ENCODE peak calls at places on chromosome 11, in eight cellular contexts. E is iPS DF 6.9; O is PC-9; S is left ventricle myocardium inferior; P is neuronal stem cell; T is right lobe of liver; D is suprapubic skin; Z is effector memory CD4-positive, alpha-beta T cell. W is an unnamed sample. For H3K4me1, the result is how much of the 10 kb centered on the place peaks cover.

GRCh38 chr11:123977731-123978347 is at the start of gene OR10S1:
- DNase-seq in E (no peak), O (no peak), S (no peak), P (no peak), T (no peak), D (no peak), Z (no peak), W (no peak)

GRCh38 chr11:126661051-126661450 is 305.6 kb downstream of the ST3GAL4 start:
- DNase-seq in E (no peak), O (no peak), S (no peak), P (no peak), T (no peak), D (no peak), Z (no peak), W (no peak)

GRCh38 chr11:9399466-9399865 is 15.0 kb downstream of the IPO7 start:
- DNase-seq in E (no peak), O (no peak), S (no peak), P (no peak), T (no peak), D (no peak), Z (no peak), W (no peak)

GRCh38 chr11:62487698-62488551 is 58.7 kb downstream of the AHNAK start:
- DNase-seq in E (no peak), O (no peak), S (no peak), P (no peak), T (no peak), D (no peak), Z (no peak), W (no peak)

GRCh38 chr11:88282789-88283188 is 54.7 kb downstream of the CTSC start:
- DNase-seq in E (no peak), O (no peak), S (no peak), P (no peak), T (no peak), D (no peak), Z (no peak), W (no peak)

GRCh38 chr11:91265946-91266345 is 958.7 kb upstream of the FAT3 start:
- DNase-seq in E (no peak), O (no peak), S (no peak), P (no peak), T (no peak), D (no peak), Z (no peak), W (no peak)

GRCh38 chr11:92920295-92920694 is 49.2 kb upstream of the MTNR1B start:
- DNase-seq in E (no peak), O (no peak), S (no peak), P (no peak), T (no peak), D (no peak), Z (no peak), W (no peak)

GRCh38 chr11:106399624-106400023 is 322.2 kb downstream of the AASDHPPT start:
- DNase-seq in E (no peak), O (no peak), S (no peak), P (no peak), T (no peak), D (no peak), Z (no peak), W (no peak)

GRCh38 chr11:8032576-8033311 is 45.6 kb downstream of the EIF3F start:
- DNase-seq in E (no peak), O (no peak), S (no peak), P (no peak), T (no peak), D (no peak), Z (no peak), W (no peak)

GRCh38 chr11:126256216-126256615 is 12.5 kb downstream of the SRPRA start:
- DNase-seq in E (no peak), O (peak), S (no peak), P (no peak), T (no peak), D (no peak), Z (no peak), W (no peak)

GRCh38 chr11:22338465-22338810 is 257 bp downstream of the SLC17A6 start:
- DNase-seq in E (no peak), O (no peak), S (no peak), P (no peak), T (no peak), D (no peak), Z (no peak), W (no peak)

GRCh38 chr11:28463826-28464225 is 355.6 kb downstream of the METTL15 start:
- DNase-seq in E (no peak), O (no peak), S (no peak), P (no peak), T (no peak), D (no peak), Z (no peak), W (no peak)

GRCh38 chr11:12611352-12611751 is 62.9 kb upstream of the TEAD1 start:
- DNase-seq in E (no peak), O (no peak), S (no peak), P (no peak), T (no peak), D (no peak), Z (no peak), W (no peak)

GRCh38 chr11:76140912-76141574 is 65.3 kb downstream of the WNT11 start:
- DNase-seq in E (no peak), O (no peak), S (peak), P (no peak), T (no peak), D (no peak), Z (no peak), W (no peak)

GRCh38 chr11:127106142-127106541 is 105.6 kb upstream of the KIRREL3 start:
- DNase-seq in E (no peak), O (no peak), S (no peak), P (peak), T (peak), D (no peak), Z (no peak), W (no peak)

GRCh38 chr11:12863605-12864121 is 145.5 kb upstream of the RASSF10 start:
- DNase-seq in E (no peak), O (no peak), S (no peak), P (no peak), T (no peak), D (no peak), Z (no peak), W (no peak)

GRCh38 chr11:120563698-120564572 is 52.4 kb downstream of the GRIK4 start:
- DNase-seq in E (no peak), O (no peak), S (peak), P (peak), T (no peak), D (no peak), Z (no peak), W (no peak)

GRCh38 chr11:10032991-10033390 is 261.0 kb downstream of the SBF2 start:
- DNase-seq in E (no peak), O (no peak), S (no peak), P (no peak), T (no peak), D (no peak), Z (no peak), W (no peak)

GRCh38 chr11:38756537-38756936 is 2158.5 kb upstream of the RAG2 start:
- DNase-seq in E (no peak), O (no peak), S (no peak), P (no peak), T (no peak), D (no peak), Z (no peak), W (no peak)

GRCh38 chr11:87295237-87295636 is 257.5 kb downstream of the TMEM135 start:
- DNase-seq in E (no peak), O (no peak), S (no peak), P (no peak), T (no peak), D (no peak), Z (no peak), W (no peak)

GRCh38 chr11:134821422-134821821 is 409.4 kb upstream of the B3GAT1 start:
- DNase-seq in E (no peak), O (peak), S (no peak), P (no peak), T (no peak), D (no peak), Z (no peak), W (no peak)
- H3K27ac ChIP-seq in E (no peak), O (no peak), S (no peak), P (no peak), T (no peak), D (no peak), Z (no peak), W (no peak)

GRCh38 chr11:68950268-68950667 is 30.5 kb downstream of the MRGPRD start:
- DNase-seq in E (no peak), O (peak), S (no peak), P (peak), T (no peak), D (no peak), Z (no peak), W (no peak)
- H3K4me3 ChIP-seq in E (no peak), O (no peak), S (no peak), P (peak), T (no peak), D (no peak), Z (no peak), W (no peak)

DNA sequence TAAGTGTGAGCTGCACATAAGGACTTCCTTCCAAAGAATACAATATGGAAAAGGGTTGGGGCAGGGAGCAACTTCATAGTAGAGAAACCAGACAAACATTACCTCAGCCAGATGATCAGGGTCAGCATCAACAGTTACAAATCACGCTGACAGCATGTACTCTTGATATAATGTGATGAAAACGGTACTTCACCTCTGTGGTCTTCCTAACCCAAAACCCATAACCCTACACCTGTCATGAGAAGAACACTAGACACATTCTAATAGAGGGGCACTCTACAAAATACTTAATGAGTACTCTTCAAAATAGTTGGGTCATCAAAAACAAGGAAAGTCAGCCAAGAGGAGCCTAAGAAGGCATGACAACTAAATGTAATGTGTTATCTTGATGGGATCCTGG is 43.9 kb downstream of the RRAS2 start:
- DNase-seq in E (no peak), O (no peak), S (no peak), P (no peak), T (no peak), D (no peak), Z (no peak), W (no peak)
- H3K4me1 ChIP-seq in E (under half), O (under half), S (under half), P (under half), T (under half), D (under half), Z (under half), W (under half)

DNA sequence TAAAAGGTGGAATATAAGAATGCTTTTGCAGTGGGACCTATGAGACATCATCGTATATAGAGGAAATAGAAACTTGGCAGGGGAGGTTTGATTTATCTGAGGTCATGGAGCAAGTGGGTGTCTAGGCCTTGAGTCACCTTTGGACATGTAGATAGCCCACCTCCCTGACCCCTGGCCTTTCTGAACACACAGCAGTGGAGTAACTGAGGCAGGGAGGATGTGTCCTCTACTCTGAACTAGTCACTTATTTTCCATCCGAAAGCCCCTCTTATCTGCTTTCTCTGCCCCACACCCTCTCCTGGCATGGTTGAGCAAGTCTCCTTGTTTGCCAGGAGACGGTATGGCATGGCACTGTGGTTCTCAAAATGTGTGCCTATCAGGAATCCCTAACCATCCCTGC is 7.9 kb downstream of the CD82 start:
- DNase-seq in E (no peak), O (no peak), S (no peak), P (no peak), T (no peak), D (no peak), Z (no peak), W (no peak)
- H3K27ac ChIP-seq in E (no peak), O (peak), S (no peak), P (no peak), T (no peak), D (peak), Z (peak), W (peak)

DNA sequence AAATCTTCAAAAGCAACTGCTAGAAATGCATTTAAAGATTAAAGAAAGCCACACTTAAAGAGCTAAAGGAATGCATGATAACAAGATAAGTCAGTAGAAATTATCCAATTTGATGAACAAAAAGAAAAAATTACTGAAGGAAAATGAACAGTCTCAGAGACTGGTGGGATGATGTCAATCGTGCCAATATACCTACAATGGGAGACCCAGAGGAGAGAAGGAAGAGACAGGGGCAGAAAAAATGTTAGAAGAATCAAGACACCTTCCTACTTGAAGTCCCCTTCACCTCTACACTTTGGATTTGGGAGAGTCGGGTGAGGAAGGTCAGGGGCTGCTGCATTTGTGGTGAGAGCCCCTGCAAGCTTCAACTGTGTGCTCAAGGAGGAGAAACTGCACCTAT is 216.3 kb downstream of the BUD13 start:
- DNase-seq in E (no peak), O (no peak), S (no peak), P (no peak), T (no peak), D (no peak), Z (no peak), W (no peak)
- H3K4me3 ChIP-seq in E (no peak), O (no peak), S (no peak), P (no peak), T (no peak), D (no peak), Z (no peak), W (no peak)

GRCh38 chr11:128701936-128702335 is 8.1 kb downstream of the FLI1 start:
- DNase-seq in E (no peak), O (no peak), S (no peak), P (no peak), T (no peak), D (no peak), Z (no peak), W (no peak)
- H3K4me1 ChIP-seq in E (under half), O (under half), S (half or more), P (under half), T (under half), D (under half), Z (half or more), W (half or more)

DNA sequence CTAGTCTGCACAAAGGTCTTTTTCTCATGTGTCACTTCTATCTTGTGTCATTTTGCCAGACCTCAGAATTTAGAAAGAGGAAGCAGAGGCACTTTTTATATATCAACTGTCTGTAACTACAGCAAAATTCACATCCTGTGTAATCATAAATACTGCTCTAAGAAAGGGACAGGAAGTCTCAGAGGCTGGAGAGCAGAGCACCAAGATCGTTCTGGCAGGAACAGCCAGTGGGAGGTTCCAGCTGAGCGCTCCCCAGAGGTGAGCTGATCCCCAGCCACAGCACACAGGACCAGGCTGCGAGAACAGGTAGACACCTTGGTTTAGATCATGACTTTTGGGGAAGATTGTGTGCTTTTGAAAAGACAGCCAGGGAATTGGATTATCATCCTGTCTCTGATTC is at the start of gene MS4A7:
- DNase-seq in E (no peak), O (no peak), S (peak), P (no peak), T (peak), D (no peak), Z (no peak), W (no peak)
- H3K27ac ChIP-seq in E (no peak), O (no peak), S (peak), P (no peak), T (peak), D (peak), Z (no peak), W (no peak)

W was measured in CD4-positive, CD25-positive, alpha-beta regulatory T cell.